ENCODE peak calls at places on chromosomes 16 and 17, in seven cellular contexts. K, N, J, Q, S, O and X are unnamed samples.

GRCh38 chr17:37233001-37233400 is 142.8 kb upstream of the C17orf78 start:
- DNase-seq in K (no peak), N (no peak), J (no peak), Q (no peak), S (no peak), O (no peak), X (no peak)

GRCh38 chr16:25366078-25366477 is 108.4 kb upstream of the ZKSCAN2 start:
- DNase-seq in K (no peak), N (no peak), J (no peak), Q (no peak), S (no peak), O (no peak), X (no peak)

GRCh38 chr17:79912552-79913330 is 73.5 kb upstream of the CBX4 start:
- DNase-seq in K (no peak), N (no peak), J (no peak), Q (no peak), S (no peak), O (no peak), X (no peak)

GRCh38 chr17:67022451-67022810 is 21.9 kb upstream of the CACNG1 start:
- DNase-seq in K (no peak), N (no peak), J (peak; percentile 10), Q (no peak), S (no peak), O (no peak), X (no peak)

GRCh38 chr17:29469251-29469650 is 79.1 kb downstream of the TAOK1 start:
- DNase-seq in K (no peak), N (no peak), J (no peak), Q (no peak), S (no peak), O (no peak), X (no peak)

GRCh38 chr17:897970-898619 is 81.5 kb downstream of the NXN start:
- DNase-seq in K (no peak), N (no peak), J (no peak), Q (no peak), S (no peak), O (no peak), X (no peak)

GRCh38 chr17:80385046-80385445 is 29.9 kb upstream of the ENDOV start:
- DNase-seq in K (no peak), N (no peak), J (no peak), Q (no peak), S (no peak), O (no peak), X (no peak)

GRCh38 chr17:55756689-55757088 is 5.8 kb downstream of the PCTP start:
- DNase-seq in K (no peak), N (no peak), J (no peak), Q (no peak), S (no peak), O (no peak), X (no peak)

GRCh38 chr16:84864266-84864955 is 44.6 kb downstream of the CRISPLD2 start:
- DNase-seq in K (no peak), N (no peak), J (peak; percentile 20), Q (no peak), S (no peak), O (no peak), X (no peak)

GRCh38 chr17:73569758-73570319 is 74.4 kb downstream of the SDK2 start:
- DNase-seq in K (no peak), N (no peak), J (no peak), Q (no peak), S (no peak), O (no peak), X (no peak)

GRCh38 chr17:17859909-17860760 is 23.3 kb upstream of the SREBF1 start:
- DNase-seq in K (peak; percentile 43), N (peak; percentile 58), J (peak; percentile 68), Q (peak; percentile 71), S (peak; percentile 68), O (peak; percentile 8), X (no peak)

GRCh38 chr16:67506468-67506867 is 22.2 kb upstream of the RIPOR1 start:
- DNase-seq in K (no peak), N (no peak), J (no peak), Q (no peak), S (no peak), O (no peak), X (no peak)

GRCh38 chr17:82560802-82561428 is 41.4 kb downstream of the FOXK2 start:
- DNase-seq in K (no peak), N (peak; percentile 19), J (no peak), Q (no peak), S (no peak), O (no peak), X (no peak)

GRCh38 chr17:76000016-76000754 is 470 bp upstream of the CDK3 start:
- DNase-seq in K (no peak), N (peak; percentile 30), J (no peak), Q (peak; percentile 66), S (peak; percentile 81), O (peak; percentile 11), X (no peak)

GRCh38 chr17:80029235-80029974 is 6.3 kb downstream of the TBC1D16 start:
- DNase-seq in K (peak; percentile 46), N (peak; percentile 78), J (no peak), Q (no peak), S (peak; percentile 68), O (peak; percentile 66), X (peak; percentile 94)

GRCh38 chr16:47774661-47775060 is 313.5 kb downstream of the PHKB start:
- DNase-seq in K (peak; percentile 13), N (peak; percentile 26), J (no peak), Q (no peak), S (peak; percentile 45), O (no peak), X (peak; percentile 40)

GRCh38 chr16:15854061-15854460 is 2.8 kb downstream of the MYH11 start:
- DNase-seq in K (no peak), N (no peak), J (no peak), Q (no peak), S (no peak), O (no peak), X (no peak)

GRCh38 chr17:75980188-75981018 is 1.4 kb downstream of the TEN1 start:
- DNase-seq in K (no peak), N (no peak), J (no peak), Q (no peak), S (no peak), O (peak; percentile 15), X (no peak)

GRCh38 chr16:11955713-11956123 is 9.3 kb upstream of the TNFRSF17 start:
- DNase-seq in K (peak; percentile 98), N (peak; percentile 99), J (no peak), Q (no peak), S (no peak), O (no peak), X (peak; percentile 99)

GRCh38 chr17:51397361-51398127 is 137.2 kb downstream of the UTP18 start:
- DNase-seq in K (peak; percentile 32), N (peak; percentile 59), J (no peak), Q (no peak), S (no peak), O (no peak), X (no peak)

GRCh38 chr16:81170824-81171223 is 67.7 kb upstream of the BCO1 start:
- DNase-seq in K (no peak), N (no peak), J (no peak), Q (no peak), S (no peak), O (no peak), X (no peak)

GRCh38 chr17:52048503-52048902 is 110.0 kb downstream of the CA10 start:
- DNase-seq in K (no peak), N (no peak), J (no peak), Q (no peak), S (no peak), O (no peak), X (no peak)

GRCh38 chr17:3906881-3907280 is 9.4 kb downstream of the P2RX1 start:
- DNase-seq in K (no peak), N (no peak), J (no peak), Q (no peak), S (no peak), O (no peak), X (no peak)

GRCh38 chr17:55722742-55723487 is at the start of gene TMEM100:
- DNase-seq in K (peak; percentile 50), N (peak; percentile 76), J (no peak), Q (no peak), S (no peak), O (no peak), X (peak; percentile 80)

GRCh38 chr17:9291912-9292562 is 270.7 kb downstream of the NTN1 start:
- DNase-seq in K (no peak), N (no peak), J (no peak), Q (peak; percentile 27), S (peak; percentile 43), O (no peak), X (peak; percentile 41)

GRCh38 chr17:75695830-75696271 is 25.4 kb upstream of the ITGB4 start:
- DNase-seq in K (no peak), N (no peak), J (peak; percentile 65), Q (no peak), S (peak; percentile 74), O (no peak), X (no peak)

GRCh38 chr17:79623786-79624657 is 13.2 kb upstream of the RBFOX3 start:
- DNase-seq in K (no peak), N (no peak), J (no peak), Q (no peak), S (peak; percentile 5), O (no peak), X (no peak)

GRCh38 chr17:309361-309888 is 43.2 kb downstream of the RPH3AL start:
- DNase-seq in K (no peak), N (peak; percentile 26), J (no peak), Q (peak; percentile 10), S (no peak), O (no peak), X (no peak)

GRCh38 chr17:18041776-18042175 is 2.6 kb downstream of the GID4 start:
- DNase-seq in K (peak; percentile 80), N (peak; percentile 34), J (no peak), Q (no peak), S (no peak), O (no peak), X (peak; percentile 93)

GRCh38 chr17:250487-251300 is 69.2 kb upstream of the DOC2B start:
- DNase-seq in K (no peak), N (no peak), J (no peak), Q (no peak), S (peak; percentile 1), O (no peak), X (no peak)

GRCh38 chr16:75780669-75781068 is 54.4 kb upstream of the CPHXL start:
- DNase-seq in K (no peak), N (no peak), J (no peak), Q (no peak), S (no peak), O (no peak), X (no peak)

GRCh38 chr17:76437467-76438402 is 15.2 kb downstream of the UBE2O start:
- DNase-seq in K (no peak), N (no peak), J (no peak), Q (no peak), S (no peak), O (no peak), X (no peak)

GRCh38 chr17:49633250-49633649 is 44.6 kb downstream of the SPOP start:
- DNase-seq in K (no peak), N (no peak), J (no peak), Q (no peak), S (no peak), O (no peak), X (no peak)

GRCh38 chr16:67822511-67822910 is 15.8 kb downstream of the TSNAXIP1 start:
- DNase-seq in K (peak; percentile 79), N (no peak), J (no peak), Q (no peak), S (no peak), O (no peak), X (peak; percentile 57)

GRCh38 chr17:11446316-11446715 is 152.0 kb upstream of the DNAH9 start:
- DNase-seq in K (no peak), N (no peak), J (no peak), Q (no peak), S (no peak), O (no peak), X (no peak)

GRCh38 chr16:4700380-4700996 is 7.1 kb downstream of the NUDT16L1 start:
- DNase-seq in K (no peak), N (no peak), J (no peak), Q (no peak), S (no peak), O (no peak), X (no peak)

GRCh38 chr17:76270770-76271668 is 5.9 kb downstream of the UBALD2 start:
- DNase-seq in K (no peak), N (no peak), J (no peak), Q (no peak), S (no peak), O (no peak), X (peak; percentile 24)

GRCh38 chr17:75442168-75443103 is 14.0 kb upstream of the TMEM94 start:
- DNase-seq in K (no peak), N (peak; percentile 27), J (no peak), Q (no peak), S (no peak), O (no peak), X (peak; percentile 24)